ENCODE peak calls at places on chromosomes 13 and 19, in four cellular contexts. H is endodermal cell, W is adrenal gland, N is WERI-Rb-1. J is an unnamed sample.

GRCh38 chr13:29908411-29908810 is 58.0 kb upstream of the UBL3 start:
- DNase-seq in N (no peak), W (no peak), H (no peak), J (no peak)

GRCh38 chr19:44723952-44724319 is 24.6 kb upstream of the BCL3 start:
- DNase-seq in N (peak), W (peak), H (peak), J (peak)

GRCh38 chr19:31559494-31559893 is 210.3 kb upstream of the TSHZ3 start:
- DNase-seq in N (no peak), W (no peak), H (no peak), J (no peak)

GRCh38 chr13:68551701-68552522 is 1321.8 kb upstream of the PCDH9 start:
- DNase-seq in H (no peak), W (no peak), N (no peak), J (no peak)

GRCh38 chr19:30309983-30310805 is 62.0 kb upstream of the ZNF536 start:
- DNase-seq in W (no peak), H (peak), N (no peak), J (no peak)

GRCh38 chr13:113887700-113888201 is 23.9 kb upstream of the GAS6 start:
- DNase-seq in H (no peak), W (no peak), N (no peak), J (no peak)

GRCh38 chr13:29884671-29885424 is 34.4 kb upstream of the UBL3 start:
- DNase-seq in H (peak), N (no peak), W (no peak), J (no peak)

GRCh38 chr19:32870981-32871451 is 1.4 kb upstream of the SLC7A9 start:
- DNase-seq in W (no peak), N (no peak), H (no peak), J (no peak)

GRCh38 chr13:48489003-48489402 is 43.9 kb downstream of the RCBTB2 start:
- DNase-seq in N (no peak), W (no peak), H (no peak), J (no peak)

GRCh38 chr19:7515471-7516226 is at the start of gene ZNF358:
- DNase-seq in H (peak), N (peak), W (peak), J (peak)

GRCh38 chr13:59835569-59835968 is 328.2 kb downstream of the DIAPH3 start:
- DNase-seq in N (no peak), H (no peak), W (no peak), J (no peak)

DNA sequence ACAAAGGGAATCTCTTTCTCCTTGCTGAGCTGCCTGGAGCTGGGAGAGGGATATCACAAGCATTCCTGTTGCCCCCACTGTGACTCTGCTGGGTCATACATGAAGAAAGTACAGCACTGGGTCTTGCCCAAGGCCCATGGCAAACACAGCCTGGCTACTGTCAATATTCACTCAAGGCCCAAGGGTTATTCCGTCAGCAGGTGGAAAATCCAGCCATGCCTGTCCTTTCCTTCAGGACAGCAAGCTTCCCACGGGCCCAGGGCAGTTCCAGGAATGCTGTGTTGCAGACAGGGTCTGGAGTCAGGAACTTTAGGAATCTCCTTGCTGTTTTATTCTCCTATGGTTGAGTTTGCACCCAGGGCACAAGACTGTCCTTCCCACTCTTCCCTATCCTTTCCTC is 106.8 kb downstream of the TNFSF13B start:
- DNase-seq in W (no peak), N (no peak), H (no peak), J (no peak)
- H3K27ac ChIP-seq in W (no peak), N (no peak), H (no peak), J (no peak)

GRCh38 chr19:43644181-43644580 is 4.5 kb upstream of the CADM4 start:
- DNase-seq in N (no peak), H (no peak), W (no peak), J (no peak)

GRCh38 chr19:43641333-43641732 is 1.7 kb upstream of the CADM4 start:
- DNase-seq in H (no peak), W (no peak), N (no peak), J (no peak)

GRCh38 chr19:43640424-43640757 is 741 bp upstream of the CADM4 start:
- DNase-seq in N (no peak), H (peak), W (no peak), J (no peak)

GRCh38 chr19:43643326-43643725 is 3.7 kb upstream of the CADM4 start:
- DNase-seq in W (no peak), H (no peak), N (no peak), J (no peak)

DNA sequence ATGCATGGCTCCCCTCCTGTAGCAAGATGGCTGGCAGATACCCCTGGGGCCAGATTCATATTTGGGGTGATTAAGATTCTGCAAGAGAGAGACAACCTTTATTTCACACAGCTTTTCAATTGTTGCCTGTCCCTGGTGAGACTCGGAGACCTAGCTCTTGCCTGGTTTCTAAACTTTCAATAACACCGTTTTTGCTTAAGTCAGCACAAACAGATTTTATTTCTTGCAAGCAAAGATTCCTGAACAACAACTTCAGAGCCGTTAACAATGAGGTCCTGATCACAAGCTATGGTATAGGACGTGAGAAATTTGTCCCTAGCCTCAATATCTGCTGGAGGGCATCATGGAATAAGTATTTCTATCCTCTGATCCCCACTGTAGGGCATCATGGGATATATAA is 2.9 kb upstream of the CADM4 start:
- DNase-seq in H (no peak), W (no peak), N (no peak), J (no peak)
- H3K27ac ChIP-seq in H (no peak), W (no peak), N (no peak), J (no peak)

GRCh38 chr19:46620267-46620666 is 4.6 kb downstream of the PTGIR start:
- DNase-seq in N (peak), W (no peak), H (no peak), J (no peak)
- H3K27ac ChIP-seq in N (peak), W (no peak), H (no peak), J (no peak)

GRCh38 chr19:39083599-39083982 is 577 bp upstream of the ACP7 start:
- DNase-seq in N (no peak), W (no peak), H (peak), J (no peak)

GRCh38 chr19:39082745-39083598 is 1.2 kb upstream of the ACP7 start:
- DNase-seq in H (no peak), W (no peak), N (no peak), J (no peak)

GRCh38 chr19:39080431-39080830 is 3.7 kb upstream of the ACP7 start:
- DNase-seq in N (no peak), H (no peak), W (no peak), J (no peak)

GRCh38 chr19:39083983-39084731 is at the start of gene ACP7:
- DNase-seq in N (peak), W (no peak), H (peak), J (no peak)

DNA sequence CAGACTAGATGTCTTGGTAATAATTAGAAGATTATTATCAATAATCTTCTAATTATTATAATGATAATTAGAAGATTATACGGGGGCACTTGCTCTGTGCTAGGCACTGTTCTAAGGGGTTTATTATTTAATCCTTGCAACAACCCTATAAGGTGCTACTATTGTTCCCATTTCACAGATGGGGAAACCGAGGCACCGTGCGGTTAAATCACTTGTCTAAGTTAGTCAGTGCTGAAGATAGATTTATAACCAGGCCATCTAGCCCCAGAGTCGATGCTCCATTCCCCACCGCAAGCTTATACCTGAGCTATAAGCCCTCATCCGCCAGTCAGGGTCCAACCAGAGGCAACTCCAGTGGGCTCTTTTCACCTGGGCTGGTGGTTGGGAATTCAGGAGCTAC is 2.0 kb upstream of the ACP7 start:
- DNase-seq in W (no peak), H (no peak), N (no peak), J (no peak)
- H3K27ac ChIP-seq in W (no peak), H (no peak), N (no peak), J (no peak)

DNA sequence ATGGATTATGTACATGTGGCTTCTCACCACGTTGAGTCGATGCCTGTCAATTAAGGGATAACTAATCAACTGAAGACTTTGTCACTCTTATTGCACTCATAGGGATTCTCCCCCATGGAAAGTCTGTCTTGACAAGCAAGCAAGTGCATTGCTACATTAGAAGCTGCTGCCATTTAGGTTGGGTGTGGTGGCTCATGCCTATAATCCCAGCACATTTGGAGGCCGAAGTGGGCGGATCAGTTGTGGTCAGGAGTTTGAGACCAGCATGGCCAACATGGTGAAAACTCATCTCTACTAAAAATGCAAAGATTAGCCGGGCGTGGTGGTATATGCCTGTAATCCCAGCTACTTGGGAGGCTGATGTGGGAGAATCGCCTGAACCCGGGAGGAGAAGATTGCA is 18.3 kb upstream of the ZNF846 start:
- DNase-seq in H (no peak), N (no peak), W (no peak), J (no peak)
- H3K27ac ChIP-seq in H (no peak), N (peak), W (peak), J (no peak)

GRCh38 chr13:32889986-32890565 is 126.1 kb upstream of the KL start:
- DNase-seq in H (no peak), N (no peak), W (no peak), J (no peak)

GRCh38 chr13:32897296-32897695 is 118.9 kb upstream of the KL start:
- DNase-seq in W (no peak), N (no peak), H (no peak), J (no peak)

GRCh38 chr13:32893176-32893575 is 123.0 kb upstream of the KL start:
- DNase-seq in N (no peak), W (no peak), H (no peak), J (no peak)

GRCh38 chr13:32895296-32895695 is 120.9 kb upstream of the KL start:
- DNase-seq in W (no peak), N (no peak), H (no peak), J (no peak)

DNA sequence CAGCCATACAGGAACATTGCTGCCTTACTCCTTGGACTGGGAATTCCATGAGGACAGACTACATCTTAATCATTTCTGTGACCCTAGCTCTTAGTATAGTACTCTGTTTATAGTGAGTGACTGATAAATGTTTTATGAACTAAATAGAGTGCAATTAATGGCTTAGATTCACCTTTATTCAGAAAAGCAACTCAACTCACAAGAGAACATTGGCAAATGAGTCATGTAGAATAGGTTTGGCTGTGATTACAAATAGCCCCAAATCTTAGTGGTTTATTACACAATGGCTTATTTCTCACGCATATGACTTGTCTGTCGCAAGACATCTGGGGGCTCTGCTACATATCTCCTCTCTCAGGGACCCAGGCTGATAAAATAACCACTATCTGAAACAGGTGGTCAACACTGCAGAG is 121.6 kb upstream of the KL start:
- DNase-seq in N (no peak), W (no peak), H (no peak), J (no peak)
- H3K27ac ChIP-seq in N (no peak), W (no peak), H (no peak), J (no peak)

DNA sequence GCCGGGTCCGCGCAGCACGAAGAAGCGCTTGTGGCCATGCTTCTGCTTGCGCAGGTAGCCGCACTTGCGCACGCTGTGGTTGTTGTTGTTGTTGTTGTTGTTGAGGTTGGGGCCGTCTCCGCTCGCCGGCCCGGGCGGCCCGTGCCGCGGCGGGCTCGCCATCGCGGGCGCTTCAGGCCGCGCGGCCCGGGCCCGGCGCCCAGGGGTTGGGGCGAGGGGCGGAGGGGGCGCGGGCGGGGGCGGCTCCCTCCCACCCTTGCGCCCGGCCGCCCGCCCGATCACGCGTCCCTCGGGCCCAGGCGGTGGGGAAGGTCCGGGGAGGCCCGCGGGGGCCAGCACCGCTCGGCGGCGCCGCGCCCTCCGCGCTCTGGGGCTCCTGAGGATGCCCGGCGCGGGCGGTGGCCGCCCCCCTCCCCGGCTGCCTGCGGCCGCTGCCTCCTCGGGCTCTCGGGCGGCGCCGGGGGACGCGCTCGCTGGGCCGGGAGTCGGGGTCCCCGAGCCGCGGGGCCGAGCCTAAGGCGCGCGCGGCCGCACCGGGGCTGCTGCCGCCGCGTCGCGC is 412 bp downstream of the IRS2 start:
- DNase-seq in H (no peak), N (no peak), W (no peak), J (no peak)
- H3K27ac ChIP-seq in H (no peak), N (peak), W (peak), J (peak)

GRCh38 chr13:77696863-77697207 is 652 bp upstream of the SLAIN1 start:
- DNase-seq in H (no peak), W (no peak), N (no peak), J (no peak)
- H3K27ac ChIP-seq in H (peak), W (peak), N (no peak), J (no peak)

GRCh38 chr19:18120127-18120526 is 22.5 kb downstream of the MAST3 start:
- DNase-seq in N (no peak), H (no peak), W (no peak), J (no peak)
- H3K27ac ChIP-seq in N (no peak), H (no peak), W (no peak), J (no peak)

J was measured in ovary.